ENCODE peak calls at places on chromosomes 12 and 14, in eight cellular contexts. J is endothelial cell of umbilical vein, O is transverse colon, W is stomach, X is sigmoid colon, H is GM12892, V is suprapubic skin, A is spleen. Y is an unnamed sample.

GRCh38 chr12:6821674-6822433 is at the start of gene GPR162:
- DNase-seq in O (peak), X (peak), J (no peak), W (peak), A (no peak), V (peak), H (peak), Y (no peak)

GRCh38 chr12:578743-579449 is 84.3 kb downstream of the NINJ2 start:
- DNase-seq in O (no peak), H (no peak), V (peak), A (no peak), W (no peak), J (peak), X (peak), Y (no peak)

GRCh38 chr12:47905313-47905730 is 528 bp upstream of the VDR start:
- DNase-seq in O (peak), V (no peak), X (peak), J (no peak), H (no peak), A (peak), W (peak), Y (no peak)

GRCh38 chr12:55931780-55932545 is 1.0 kb downstream of the DGKA start:
- DNase-seq in J (peak), X (peak), A (peak), W (peak), V (peak), H (no peak), O (peak), Y (no peak)

GRCh38 chr12:99380701-99381100 is 266.9 kb upstream of the GARIN6 start:
- DNase-seq in J (no peak), X (no peak), V (no peak), W (no peak), A (no peak), H (no peak), O (no peak), Y (no peak)

GRCh38 chr14:54356172-54356571 is 40.6 kb upstream of the CDKN3 start:
- DNase-seq in H (no peak), V (no peak), A (no peak), J (no peak), X (no peak), O (no peak), W (no peak), Y (no peak)

GRCh38 chr12:76199808-76200207 is 115.3 kb upstream of the NAP1L1 start:
- DNase-seq in W (no peak), H (no peak), O (no peak), X (no peak), J (no peak), A (no peak), V (no peak), Y (no peak)

GRCh38 chr12:93363854-93364297 is 13.8 kb upstream of the NUDT4 start:
- DNase-seq in V (no peak), O (no peak), A (no peak), W (no peak), H (no peak), X (no peak), J (no peak), Y (no peak)

GRCh38 chr14:41739203-41739602 is 132.5 kb downstream of the LRFN5 start:
- DNase-seq in J (no peak), O (no peak), X (no peak), A (no peak), V (no peak), W (no peak), H (no peak), Y (no peak)

GRCh38 chr14:63248211-63248610 is 44.0 kb downstream of the RHOJ start:
- DNase-seq in X (no peak), A (no peak), V (no peak), H (no peak), O (no peak), J (peak), W (no peak), Y (no peak)

GRCh38 chr12:123971770-123972447 is 722 bp downstream of the CCDC92 start:
- DNase-seq in O (peak), A (no peak), V (peak), X (peak), W (peak), H (no peak), J (no peak), Y (no peak)

GRCh38 chr14:73726025-73726961 is 12.1 kb upstream of the PNMA1 start:
- DNase-seq in W (no peak), O (no peak), X (no peak), J (no peak), V (no peak), H (peak), A (no peak), Y (no peak)
- TF ChIP-seq POLR2A in W (no peak), O (no peak), X (no peak), J (no peak), V (no peak), H (peak), A (no peak), Y (no peak)

DNA sequence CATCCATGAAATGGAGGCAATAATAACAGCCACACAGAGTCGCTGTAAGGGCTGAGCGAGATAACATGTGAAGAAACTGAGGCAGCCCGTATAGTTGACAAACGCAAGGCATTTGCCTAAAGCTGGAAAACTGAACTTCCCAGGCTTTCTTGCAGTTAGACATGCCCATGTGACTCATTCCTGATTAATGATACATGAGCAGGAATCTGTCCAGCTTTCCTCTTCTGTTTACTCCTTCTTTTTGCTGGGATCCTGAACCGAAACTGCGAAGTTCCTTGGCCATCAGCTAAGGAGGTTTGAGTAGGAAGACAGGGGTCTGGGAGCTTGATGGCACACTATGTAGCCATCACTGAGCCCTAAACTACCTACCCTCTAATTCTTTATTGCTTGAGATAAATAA is 52.2 kb downstream of the ST8SIA1 start:
- DNase-seq in V (no peak), H (no peak), J (peak), O (no peak), X (no peak), W (no peak), A (no peak), Y (no peak)
- TF ChIP-seq POLR2AphosphoS5 in V (no peak), H (no peak), J (no peak), O (no peak), X (no peak), W (no peak), A (no peak), Y (no peak)

GRCh38 chr12:1594295-1595025 is at the start of gene FBXL14:
- DNase-seq in W (peak), J (peak), V (peak), H (peak), O (peak), A (peak), X (peak), Y (peak)
- TF ChIP-seq POLR2A in W (no peak), J (peak), V (peak), H (peak), O (peak), A (peak), X (no peak), Y (no peak)

GRCh38 chr12:116065561-116065960 is 211.9 kb downstream of the MED13L start:
- DNase-seq in X (no peak), O (no peak), W (no peak), J (no peak), H (no peak), V (no peak), A (no peak), Y (no peak)
- TF ChIP-seq POLR2AphosphoS5 in X (no peak), O (peak), W (no peak), J (no peak), H (no peak), V (no peak), A (no peak), Y (no peak)

DNA sequence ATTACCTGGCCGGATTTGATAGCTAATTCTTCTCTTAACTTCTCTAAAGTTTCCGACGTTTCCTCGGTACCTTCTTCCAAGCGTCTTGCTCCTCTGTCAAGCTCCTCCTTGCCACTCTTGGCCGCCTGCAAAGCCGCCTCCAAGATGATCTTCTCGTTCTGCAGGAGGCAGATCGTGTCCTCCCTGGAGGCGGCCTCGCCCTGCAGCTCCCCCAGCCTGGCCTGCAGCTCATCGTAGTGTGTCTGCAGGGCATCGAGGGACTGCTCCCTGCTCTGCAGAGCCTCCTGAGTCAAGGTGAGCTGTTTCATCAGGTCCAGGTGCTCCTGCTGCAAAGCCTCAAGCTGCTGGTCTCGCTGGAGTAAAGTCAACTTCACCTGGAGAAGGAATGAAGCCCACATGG is 32.8 kb downstream of the GOLGA3 start:
- DNase-seq in W (no peak), X (no peak), O (no peak), A (no peak), V (no peak), H (no peak), J (no peak), Y (no peak)
- TF ChIP-seq POLR2A in W (no peak), X (no peak), O (no peak), A (no peak), V (no peak), H (no peak), J (no peak), Y (no peak)